ENCODE peak calls at places on chromosomes 4 and X, in seven cellular contexts. U is CD4-positive, alpha-beta memory T cell; W is GM23248; V is HS-5; M is stimulated activated CD8-positive, alpha-beta memory T cell treated with anti-CD3 and anti-CD28 coated beads, Interleukin-4, amount 100 ng/mL, for 48 hours; A is germinal center; O is activated naive CD4-positive, alpha-beta T cell. E is an unnamed sample.

GRCh38 chr4:16667464-16667863 is 231.0 kb downstream of the LDB2 start:
- DNase-seq in A (no peak), M (no peak), U (no peak), O (no peak), W (peak), V (peak), E (no peak)

GRCh38 chrX:1521459-1521956 is 15.5 kb downstream of the P2RY8 start:
- DNase-seq in M (peak), A (peak), W (no peak), U (peak), V (no peak), O (no peak), E (peak)

GRCh38 chr4:7813674-7814073 is 126.0 kb downstream of the AFAP1 start:
- DNase-seq in A (no peak), M (peak), V (no peak), W (peak), U (no peak), O (no peak), E (no peak)

GRCh38 chr4:133136833-133137232 is 12.3 kb upstream of the PCDH10 start:
- DNase-seq in O (no peak), A (no peak), M (no peak), W (no peak), U (no peak), V (no peak), E (no peak)

GRCh38 chrX:136714626-136715599 is 65.8 kb downstream of the ARHGEF6 start:
- DNase-seq in A (peak), O (no peak), W (no peak), U (no peak), M (no peak), V (no peak), E (no peak)

GRCh38 chr4:128571747-128572146 is 237.8 kb upstream of the JADE1 start:
- DNase-seq in V (peak), W (peak), A (no peak), U (no peak), O (no peak), M (no peak), E (no peak)

GRCh38 chrX:127207326-127207725 is 387.8 kb downstream of the PRR32 start:
- DNase-seq in U (no peak), O (no peak), V (no peak), A (no peak), M (no peak), W (no peak), E (no peak)

GRCh38 chrX:19535481-19535880 is 20.2 kb upstream of the MAP3K15 start:
- DNase-seq in A (no peak), V (no peak), O (no peak), U (no peak), W (peak), M (no peak), E (no peak)